ENCODE peak calls at places on chromosomes 4 and X, in five cellular contexts. E is IMR-90, Z is trophoblast cell, U is H9, D is neuronal stem cell. L is an unnamed sample. For H3K4me1, the result is how much of the 10 kb centered on the place peaks cover.

GRCh38 chrX:40244116-40244515 is 146.4 kb upstream of the BCOR start:
- DNase-seq in E (no peak), Z (no peak), U (no peak), D (no peak), L (no peak)

GRCh38 chr4:13944095-13944501 is 316.6 kb upstream of the BOD1L1 start:
- DNase-seq in E (no peak), Z (no peak), U (no peak), D (no peak), L (no peak)

GRCh38 chr4:69970071-69970470 is 4.5 kb upstream of the CSN2 start:
- DNase-seq in E (no peak), Z (no peak), U (no peak), D (no peak), L (no peak)

GRCh38 chrX:92213781-92214180 is 434.6 kb downstream of the PCDH11X start:
- DNase-seq in E (peak), Z (no peak), U (no peak), D (no peak), L (no peak)

GRCh38 chr4:180635276-180635675 is 1607.9 kb upstream of the TENM3 start:
- DNase-seq in E (no peak), Z (no peak), U (peak), D (no peak), L (no peak)

GRCh38 chrX:68693481-68694410 is 46.3 kb downstream of the STARD8 start:
- DNase-seq in E (peak), Z (peak), U (peak), D (peak), L (peak)

GRCh38 chr4:18197467-18197866 is 175.9 kb upstream of the LCORL start:
- DNase-seq in E (no peak), Z (no peak), U (no peak), D (no peak), L (no peak)

GRCh38 chr4:15410750-15411149 is 17.1 kb upstream of the C1QTNF7 start:
- DNase-seq in E (no peak), Z (no peak), U (no peak), D (no peak), L (no peak)

GRCh38 chr4:7719354-7720174 is 220.1 kb downstream of the AFAP1 start:
- DNase-seq in E (no peak), Z (no peak), U (peak), D (peak), L (peak)

GRCh38 chr4:5165419-5166369 is 114.4 kb downstream of the STK32B start:
- DNase-seq in E (peak), Z (no peak), U (peak), D (no peak), L (peak)

GRCh38 chr4:95510145-95510544 is 38.6 kb downstream of the UNC5C start:
- DNase-seq in E (peak), Z (no peak), U (no peak), D (no peak), L (no peak)

GRCh38 chrX:151228935-151229334 is 52.6 kb downstream of the GPR50 start:
- DNase-seq in E (no peak), Z (no peak), U (no peak), D (no peak), L (no peak)

GRCh38 chr4:6263541-6264540 is 5.8 kb upstream of the WFS1 start:
- DNase-seq in E (peak), Z (peak), U (peak), D (no peak), L (peak)
- H2BK5ac ChIP-seq in E (no peak), Z (no peak), U (no peak), D (no peak), L (no peak)

DNA sequence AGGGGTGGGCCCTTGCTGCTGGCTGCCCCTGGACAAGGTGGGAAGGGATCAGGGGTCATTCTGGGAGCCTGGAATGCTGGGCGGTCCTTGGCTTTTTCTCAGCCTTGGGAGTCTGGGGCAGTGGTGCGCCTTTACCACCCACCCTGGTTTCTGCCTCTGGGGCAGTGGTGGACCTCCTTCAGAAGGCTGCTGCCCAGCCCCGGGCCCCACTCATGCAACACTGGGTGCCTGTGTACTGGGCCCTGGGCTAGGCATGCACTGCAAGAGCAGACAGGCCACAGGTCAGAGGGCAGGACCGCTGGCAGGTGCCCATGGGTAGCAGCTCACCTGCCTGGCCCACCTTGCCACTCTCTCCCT is 4.3 kb downstream of the SH3BP2 start:
- DNase-seq in E (no peak), Z (no peak), U (no peak), D (no peak), L (no peak)
- H4K8ac ChIP-seq in E (peak), Z (no peak), U (no peak), D (no peak), L (no peak)

GRCh38 chr4:145531791-145532190 is 50.1 kb downstream of the SMAD1 start:
- DNase-seq in E (no peak), Z (no peak), U (no peak), D (no peak), L (no peak)

GRCh38 chr4:145531193-145531592 is 49.5 kb downstream of the SMAD1 start:
- DNase-seq in E (no peak), Z (no peak), U (no peak), D (no peak), L (no peak)

GRCh38 chr4:145528601-145529000 is 46.9 kb downstream of the SMAD1 start:
- DNase-seq in E (no peak), Z (no peak), U (no peak), D (no peak), L (no peak)

GRCh38 chr4:145530189-145530588 is 48.5 kb downstream of the SMAD1 start:
- DNase-seq in E (no peak), Z (no peak), U (no peak), D (no peak), L (no peak)

GRCh38 chr4:145530662-145531061 is 49.0 kb downstream of the SMAD1 start:
- DNase-seq in E (no peak), Z (no peak), U (no peak), D (no peak), L (no peak)
- H3K4me1 ChIP-seq in E (under half), Z (under half), U (under half), D (under half), L (under half)

GRCh38 chr4:76803522-76803921 is 94.4 kb downstream of the SOWAHB start:
- DNase-seq in E (peak), Z (peak), U (no peak), D (no peak), L (peak)
- H2BK5ac ChIP-seq in E (peak), Z (peak), U (no peak), D (no peak), L (peak)

GRCh38 chr4:76090241-76090691 is 15.8 kb downstream of the ART3 start:
- DNase-seq in E (peak), Z (peak), U (no peak), D (no peak), L (peak)

GRCh38 chr4:76095568-76095967 is 21.1 kb downstream of the ART3 start:
- DNase-seq in E (no peak), Z (no peak), U (no peak), D (no peak), L (no peak)

GRCh38 chr4:76088719-76089118 is 14.2 kb downstream of the ART3 start:
- DNase-seq in E (no peak), Z (no peak), U (no peak), D (no peak), L (no peak)

GRCh38 chr4:76087007-76087769 is 12.7 kb downstream of the ART3 start:
- DNase-seq in E (peak), Z (peak), U (peak), D (peak), L (peak)

GRCh38 chr4:76091052-76091451 is 16.5 kb downstream of the ART3 start:
- DNase-seq in E (no peak), Z (no peak), U (no peak), D (no peak), L (no peak)
- H4K8ac ChIP-seq in E (no peak), Z (no peak), U (no peak), D (no peak), L (no peak)

L was measured in mesendoderm.